ENCODE peak calls at places on chromosomes 2 and 18, in six cellular contexts. D is breast epithelium, L is GM12878, G is spleen, I is H1, S is transverse colon. R is an unnamed sample. For H3K9me3, the result is how much of the 10 kb centered on the place peaks cover.

GRCh38 chr18:52995875-52996274 is 655.9 kb downstream of the DCC start:
- DNase-seq in S (no peak), G (no peak), L (no peak), I (no peak), D (no peak), R (no peak)

GRCh38 chr2:233419626-233420431 is 65.5 kb downstream of the DGKD start:
- DNase-seq in S (no peak), I (no peak), G (peak), D (no peak), L (peak), R (no peak)

GRCh38 chr2:231306791-231307440 is 88.6 kb upstream of the B3GNT7 start:
- DNase-seq in L (no peak), D (no peak), I (no peak), S (peak), G (no peak), R (no peak)

GRCh38 chr2:144510206-144510991 is 9.5 kb downstream of the ZEB2 start:
- DNase-seq in G (no peak), I (no peak), L (peak), D (no peak), S (no peak), R (no peak)

GRCh38 chr2:74037379-74037860 is 52.7 kb downstream of the TET3 start:
- DNase-seq in G (no peak), I (no peak), L (peak), D (no peak), S (no peak), R (no peak)

GRCh38 chr2:162475661-162476060 is 131.7 kb downstream of the GCA start:
- DNase-seq in D (no peak), I (no peak), L (no peak), S (no peak), G (no peak), R (no peak)

GRCh38 chr2:213275265-213275664 is 9.0 kb upstream of the SPAG16 start:
- DNase-seq in G (no peak), L (no peak), I (no peak), D (no peak), S (no peak), R (no peak)

GRCh38 chr2:45773909-45774308 is 122.4 kb downstream of the PRKCE start:
- DNase-seq in L (no peak), D (no peak), I (no peak), G (no peak), S (no peak), R (no peak)

GRCh38 chr2:199160677-199161465 is 296.9 kb downstream of the SATB2 start:
- DNase-seq in L (no peak), S (no peak), D (no peak), I (no peak), G (no peak), R (no peak)

GRCh38 chr2:98656800-98657199 is 48.4 kb downstream of the UNC50 start:
- DNase-seq in S (no peak), G (no peak), I (no peak), L (no peak), D (no peak), R (no peak)

GRCh38 chr18:35376742-35377695 is at the start of gene ZNF396:
- DNase-seq in L (no peak), S (peak), I (peak), G (peak), D (peak), R (peak)

GRCh38 chr2:25273985-25274550 is 67.7 kb downstream of the DNMT3A start:
- DNase-seq in D (no peak), S (no peak), L (no peak), G (no peak), I (no peak), R (no peak)

GRCh38 chr18:27627927-27628326 is 442.8 kb upstream of the CHST9 start:
- DNase-seq in S (no peak), G (no peak), I (no peak), L (no peak), D (no peak), R (no peak)

GRCh38 chr2:128490321-128490720 is 171.7 kb upstream of the HS6ST1 start:
- DNase-seq in D (no peak), I (no peak), S (no peak), L (no peak), G (no peak), R (no peak)

GRCh38 chr18:32576296-32576916 is 105.7 kb upstream of the GAREM1 start:
- DNase-seq in I (no peak), L (no peak), S (no peak), D (no peak), G (no peak), R (no peak)

GRCh38 chr18:9975658-9976057 is 61.8 kb downstream of the VAPA start:
- DNase-seq in D (no peak), S (no peak), I (no peak), G (no peak), L (no peak), R (no peak)

GRCh38 chr2:211709394-211709793 is 829.2 kb downstream of the ERBB4 start:
- DNase-seq in S (no peak), I (no peak), D (no peak), G (no peak), L (no peak), R (no peak)

GRCh38 chr2:120947982-120948661 is 212.5 kb downstream of the GLI2 start:
- DNase-seq in G (no peak), S (no peak), L (no peak), I (no peak), D (no peak), R (no peak)

GRCh38 chr2:17599617-17600016 is 59.1 kb downstream of the VSNL1 start:
- DNase-seq in L (no peak), D (no peak), G (no peak), I (no peak), S (no peak), R (no peak)

GRCh38 chr2:88600038-88600465 is 27.2 kb downstream of the EIF2AK3 start:
- DNase-seq in D (peak), L (peak), G (no peak), S (peak), I (peak), R (peak)

GRCh38 chr2:191679818-191680600 is 2.1 kb downstream of the NABP1 start:
- DNase-seq in I (no peak), L (no peak), S (no peak), D (no peak), G (no peak), R (no peak)

GRCh38 chr18:23173912-23174311 is 38.6 kb downstream of the CABLES1 start:
- DNase-seq in I (no peak), S (no peak), G (no peak), D (no peak), L (no peak), R (no peak)

GRCh38 chr18:75592527-75592926 is 165.0 kb upstream of the SMIM21 start:
- DNase-seq in I (no peak), G (no peak), S (no peak), D (no peak), L (no peak), R (no peak)

GRCh38 chr2:88159955-88160415 is 10.2 kb upstream of the THNSL2 start:
- DNase-seq in D (peak), L (peak), I (no peak), G (no peak), S (peak), R (peak)

GRCh38 chr18:72375628-72376027 is 168.5 kb downstream of the CBLN2 start:
- DNase-seq in L (no peak), D (no peak), I (no peak), S (no peak), G (no peak), R (no peak)

GRCh38 chr18:54187372-54187771 is 37.1 kb downstream of the MBD2 start:
- DNase-seq in S (peak), I (no peak), D (no peak), G (no peak), L (no peak), R (no peak)

GRCh38 chr2:19667536-19667949 is 234.2 kb downstream of the TTC32 start:
- DNase-seq in G (no peak), L (no peak), I (no peak), D (no peak), S (no peak), R (no peak)

GRCh38 chr2:179444056-179444455 is 179.4 kb upstream of the SESTD1 start:
- DNase-seq in D (no peak), S (no peak), L (no peak), I (no peak), G (no peak), R (no peak)

GRCh38 chr18:58490238-58490637 is 138.7 kb downstream of the ALPK2 start:
- DNase-seq in G (no peak), I (no peak), L (no peak), D (no peak), S (peak), R (no peak)

GRCh38 chr2:148900350-148900749 is 25.3 kb downstream of the KIF5C start:
- DNase-seq in S (no peak), G (no peak), L (no peak), D (no peak), I (no peak), R (no peak)

GRCh38 chr2:233162770-233163169 is 88.7 kb upstream of the ATG16L1 start:
- DNase-seq in L (no peak), S (no peak), D (no peak), G (no peak), I (no peak), R (no peak)

GRCh38 chr2:42064417-42064942 is 16.7 kb downstream of the PKDCC start:
- DNase-seq in I (no peak), G (no peak), D (no peak), L (no peak), S (peak), R (no peak)

GRCh38 chr2:25309402-25309801 is 32.3 kb downstream of the DNMT3A start:
- DNase-seq in L (no peak), S (peak), I (peak), G (no peak), D (no peak), R (no peak)

GRCh38 chr2:25159947-25160346 is 8.4 kb downstream of the POMC start:
- DNase-seq in G (peak), L (no peak), S (no peak), D (no peak), I (no peak), R (no peak)

GRCh38 chr2:84741182-84741822 is 139.6 kb downstream of the TRABD2A start:
- DNase-seq in L (no peak), D (no peak), I (peak), G (peak), S (peak), R (no peak)

GRCh38 chr2:158779621-158780020 is 15.5 kb upstream of the DAPL1 start:
- DNase-seq in L (no peak), I (no peak), G (no peak), S (no peak), D (no peak), R (peak)

GRCh38 chr2:95215018-95215612 is 7.8 kb downstream of the ZNF892 start:
- DNase-seq in I (no peak), D (no peak), S (no peak), G (no peak), L (no peak), R (no peak)

GRCh38 chr2:174903243-174903513 is 102.0 kb downstream of the CHN1 start:
- DNase-seq in S (no peak), G (no peak), D (no peak), L (no peak), I (no peak), R (no peak)

GRCh38 chr2:174901075-174901474 is 104.1 kb downstream of the CHN1 start:
- DNase-seq in L (no peak), G (no peak), D (no peak), I (no peak), S (no peak), R (no peak)

GRCh38 chr2:174908284-174908683 is 96.9 kb downstream of the CHN1 start:
- DNase-seq in G (no peak), D (no peak), I (no peak), S (no peak), L (no peak), R (no peak)

DNA sequence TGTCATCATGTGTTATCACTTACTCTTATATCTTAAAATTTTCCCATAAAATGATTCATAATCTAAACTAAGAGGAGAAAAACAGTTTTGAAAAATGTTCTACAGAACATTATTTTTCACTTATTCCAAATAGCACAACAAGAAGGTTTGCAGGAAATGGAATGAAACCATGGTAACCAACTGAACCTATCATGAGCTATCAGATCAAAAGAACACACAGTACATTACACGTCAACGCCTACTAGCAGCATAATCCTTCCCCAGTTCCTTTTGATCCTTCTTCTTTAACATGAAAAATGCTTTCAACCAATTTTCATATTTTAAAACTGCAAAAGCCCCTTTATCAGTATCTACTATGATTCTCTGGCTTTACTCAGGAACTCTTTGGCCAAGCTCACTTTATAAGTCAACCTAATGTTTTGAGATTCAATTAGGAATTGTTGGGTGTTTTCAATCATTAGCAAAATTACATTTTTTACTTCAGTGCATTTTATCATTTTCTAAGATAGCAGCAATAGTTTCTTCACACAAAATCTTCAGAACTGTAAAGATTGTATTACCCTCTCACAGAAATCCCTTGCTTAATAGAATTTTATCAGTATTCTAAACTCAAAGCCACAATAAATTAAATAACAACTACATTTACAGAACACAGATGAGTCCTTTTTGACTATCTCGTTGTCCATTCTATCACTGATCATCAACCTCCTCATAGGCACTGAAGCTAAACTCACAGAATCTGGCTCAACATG is 102.5 kb downstream of the CHN1 start:
- DNase-seq in G (no peak), D (no peak), S (no peak), L (no peak), I (no peak), R (no peak)
- H3K27ac ChIP-seq in G (no peak), D (no peak), S (no peak), L (no peak), I (no peak), R (no peak)

GRCh38 chr2:48841126-48841525 is 85.6 kb upstream of the LHCGR start:
- DNase-seq in G (no peak), S (no peak), L (no peak), D (no peak), I (no peak), R (no peak)
- TF ChIP-seq POLR2A in G (no peak), S (no peak), L (no peak), D (no peak), I (no peak), R (no peak)

DNA sequence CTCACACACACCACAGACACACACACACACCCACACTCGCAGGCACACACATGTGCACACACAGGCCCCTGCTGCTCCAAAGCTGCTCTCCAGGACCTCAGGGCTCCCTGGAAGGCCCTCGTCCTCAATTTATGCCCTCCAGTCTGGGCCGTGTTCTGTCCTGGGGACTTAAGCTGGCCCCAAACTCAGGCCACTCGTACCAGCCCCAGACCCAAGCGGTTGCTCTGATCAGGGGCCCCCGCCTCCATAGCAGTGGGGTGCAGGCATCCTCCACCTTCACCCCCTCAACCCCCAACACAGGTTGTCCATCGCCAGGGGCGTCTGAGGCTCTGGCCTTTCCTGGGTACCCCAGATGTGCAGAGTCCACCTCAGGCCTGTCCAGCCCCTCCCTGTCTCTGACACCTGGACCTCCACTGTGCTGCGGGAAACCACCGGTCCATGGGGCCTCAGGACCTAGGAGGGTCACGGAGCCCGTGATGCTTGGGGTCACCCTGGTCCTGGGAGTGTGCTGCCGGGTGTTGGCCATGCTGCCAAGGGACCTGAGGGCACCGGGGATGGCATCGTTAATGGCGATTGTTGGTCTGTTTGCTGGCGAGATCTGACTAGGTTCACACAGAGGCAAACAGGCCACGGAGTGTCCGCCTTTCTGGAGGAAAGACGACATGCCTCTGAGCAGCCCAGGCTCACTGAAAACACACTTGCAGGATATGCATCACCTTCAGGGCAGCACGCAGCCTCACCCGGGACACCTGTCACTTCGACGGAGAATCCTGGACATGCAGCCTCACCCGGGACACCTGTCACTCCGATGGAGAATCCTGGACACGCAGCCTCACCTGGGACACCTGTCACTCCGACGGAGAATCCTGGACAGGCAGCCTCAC is 155.6 kb downstream of the NDUFA10 start:
- DNase-seq in L (no peak), G (no peak), D (no peak), I (no peak), S (no peak), R (no peak)
- H3K9me3 ChIP-seq in L (under half), G (under half), D (under half), I (under half), S (under half), R (under half)

DNA sequence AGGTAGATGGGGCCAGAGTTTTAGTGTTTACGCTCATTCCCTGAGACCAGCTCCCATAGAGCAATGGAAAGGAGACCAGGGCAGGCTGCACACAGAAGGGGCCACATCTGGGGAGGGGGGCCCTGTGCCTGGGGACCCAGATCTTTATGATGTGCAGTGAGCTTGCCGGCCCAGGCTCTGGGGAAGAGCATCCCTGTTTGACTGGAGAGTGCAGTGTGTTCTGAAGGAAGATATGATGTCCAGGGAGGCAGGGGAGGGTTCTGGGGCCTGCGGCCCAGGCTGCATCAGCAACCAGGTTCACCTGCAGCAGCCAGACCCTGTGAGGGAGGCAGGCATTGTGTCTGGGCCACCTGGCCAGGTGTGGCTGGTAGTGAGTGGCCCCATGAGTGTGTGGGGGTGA is 13.8 kb downstream of the TPO start:
- DNase-seq in S (no peak), I (no peak), D (no peak), G (no peak), L (no peak), R (no peak)
- H3K27ac ChIP-seq in S (no peak), I (no peak), D (no peak), G (no peak), L (no peak), R (no peak)

GRCh38 chr2:157182204-157182709 is 75.2 kb upstream of the GALNT5 start:
- DNase-seq in I (no peak), D (no peak), S (no peak), L (no peak), G (no peak), R (no peak)
- TF ChIP-seq POLR2A in I (no peak), D (no peak), S (no peak), L (no peak), G (no peak), R (no peak)

DNA sequence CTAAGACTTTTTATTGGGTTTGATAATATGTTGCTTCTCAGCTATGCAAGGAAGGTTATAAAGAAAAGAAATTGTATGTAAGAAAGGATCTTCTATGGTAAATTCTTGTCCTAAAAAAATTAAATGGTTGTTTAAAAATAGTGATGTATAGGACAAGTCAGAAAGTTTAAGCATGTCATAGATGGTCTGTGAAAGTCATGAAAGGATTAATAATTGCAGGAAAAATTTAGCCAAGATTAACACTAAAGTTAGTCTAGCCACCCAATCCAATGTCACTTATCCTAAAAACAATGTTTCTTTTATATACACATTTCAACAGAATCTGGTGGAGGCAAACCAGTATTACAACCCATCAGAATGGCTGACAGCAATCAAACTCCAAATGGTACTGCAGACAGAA is 1046.7 kb upstream of the SLC39A10 start:
- DNase-seq in L (no peak), I (no peak), S (no peak), G (no peak), D (no peak), R (no peak)
- H3K9me3 ChIP-seq in L (under half), I (under half), S (under half), G (under half), D (under half), R (under half)

DNA sequence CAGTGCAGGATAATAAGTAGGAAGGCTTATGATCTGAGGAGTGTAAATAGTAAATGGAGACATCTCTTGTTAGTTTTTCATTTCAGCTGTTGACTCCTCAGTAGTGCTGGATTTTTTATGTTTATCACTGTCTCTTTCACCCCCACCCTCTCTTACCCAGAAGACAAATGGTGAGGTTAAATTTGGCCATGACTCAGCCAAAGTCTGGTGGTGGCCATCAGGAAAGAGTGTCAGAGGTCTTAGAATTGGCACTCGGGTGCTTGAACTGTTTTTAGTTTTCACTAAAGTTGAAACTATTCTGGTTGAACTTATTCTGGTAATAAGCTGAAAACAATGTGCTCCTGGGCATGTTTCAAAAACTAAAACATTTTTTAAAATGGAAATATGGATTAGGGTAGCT is 123.3 kb downstream of the FHOD3 start:
- DNase-seq in S (no peak), D (no peak), G (no peak), I (no peak), L (no peak), R (no peak)
- H3K27ac ChIP-seq in S (no peak), D (peak), G (no peak), I (no peak), L (no peak), R (no peak)

GRCh38 chr18:12883684-12884520 is at the start of gene PTPN2:
- DNase-seq in L (peak), D (peak), G (peak), S (peak), I (peak), R (peak)
- TF ChIP-seq POLR2A in L (peak), D (peak), G (peak), S (peak), I (peak), R (peak)

GRCh38 chr2:226763320-226763719 is 36.3 kb downstream of the IRS1 start:
- DNase-seq in L (no peak), D (no peak), S (no peak), G (no peak), I (no peak), R (no peak)
- H3K9me3 ChIP-seq in L (under half), D (under half), S (under half), G (under half), I (under half), R (under half)

GRCh38 chr2:237171895-237172294 is 86.2 kb downstream of the COPS8 start:
- DNase-seq in S (no peak), D (no peak), I (no peak), G (no peak), L (no peak), R (no peak)
- H3K27ac ChIP-seq in S (peak), D (peak), I (no peak), G (peak), L (no peak), R (peak)

R was measured in uterus.